ENCODE peak calls at places on chromosomes 12 and 14, in ten cellular contexts. Z is mucosa of descending colon; Y is vagina; P is AG10803; I is AG04449; F is stomach; G is CD8-positive, alpha-beta memory T cell; M is left ventricle myocardium inferior; E is neural progenitor cell; X is uterus. H is an unnamed sample.

GRCh38 chr14:42992930-42993329 is 1386.3 kb downstream of the LRFN5 start:
- DNase-seq in E (no peak), Z (no peak), G (no peak), P (no peak), F (no peak), M (no peak), X (no peak), Y (no peak), I (no peak), H (no peak)

GRCh38 chr14:23248601-23249000 is 10.9 kb downstream of the RNF212B start:
- DNase-seq in M (no peak), Z (no peak), F (no peak), G (no peak), Y (no peak), E (no peak), I (no peak), P (peak; percentile 12), X (no peak), H (no peak)

GRCh38 chr12:31117203-31118011 is 43.7 kb downstream of the DDX11 start:
- DNase-seq in I (no peak), P (no peak), E (peak; percentile 86), X (peak; percentile 53), G (peak; percentile 77), M (no peak), Z (no peak), F (peak; percentile 41), Y (no peak), H (no peak)

GRCh38 chr14:91354979-91355685 is 62.5 kb downstream of the CCDC88C start:
- DNase-seq in I (no peak), G (peak; percentile 68), E (peak; percentile 64), F (no peak), X (no peak), Z (no peak), P (no peak), Y (no peak), M (no peak), H (no peak)

GRCh38 chr12:72083096-72083825 is 144.6 kb downstream of the TPH2 start:
- DNase-seq in Y (no peak), P (no peak), G (no peak), E (peak; percentile 46), X (no peak), I (no peak), M (no peak), Z (no peak), F (no peak), H (no peak)

GRCh38 chr12:110880651-110881050 is 33.9 kb downstream of the CCDC63 start:
- DNase-seq in E (no peak), F (no peak), P (no peak), Z (no peak), G (no peak), X (no peak), Y (no peak), M (no peak), I (no peak), H (no peak)

GRCh38 chr14:92362781-92363235 is 39.8 kb downstream of the SLC24A4 start:
- DNase-seq in G (no peak), X (peak; percentile 25), Y (no peak), Z (no peak), M (no peak), E (no peak), P (peak; percentile 63), F (no peak), I (no peak), H (no peak)

GRCh38 chr12:81963026-81963425 is 203.9 kb upstream of the PPFIA2 start:
- DNase-seq in E (no peak), I (no peak), M (no peak), G (no peak), F (no peak), X (no peak), Y (no peak), Z (no peak), P (no peak), H (no peak)

GRCh38 chr14:105474478-105475268 is at the start of gene CRIP2:
- DNase-seq in X (peak; percentile 47), E (peak; percentile 81), I (no peak), Z (no peak), F (no peak), M (peak; percentile 77), P (peak; percentile 33), G (peak; percentile 72), Y (no peak), H (no peak)

GRCh38 chr12:16520328-16520727 is 85.6 kb downstream of the LMO3 start:
- DNase-seq in F (no peak), I (no peak), G (no peak), Y (no peak), P (peak; percentile 5), Z (no peak), E (no peak), X (no peak), M (no peak), H (no peak)

GRCh38 chr12:27841392-27841882 is 61.4 kb upstream of the MANSC4 start:
- DNase-seq in P (no peak), Z (no peak), E (no peak), Y (no peak), I (no peak), X (no peak), M (no peak), G (no peak), F (no peak), H (no peak)

GRCh38 chr12:56118688-56119045 is 601 bp downstream of the ZC3H10 start:
- DNase-seq in Y (no peak), M (no peak), Z (peak; percentile 61), I (no peak), F (no peak), E (no peak), P (no peak), X (no peak), G (no peak), H (no peak)

GRCh38 chr12:96104566-96104965 is 69.2 kb upstream of the LTA4H start:
- DNase-seq in Y (no peak), E (no peak), Z (no peak), M (no peak), F (no peak), I (no peak), G (no peak), P (no peak), X (no peak), H (no peak)

GRCh38 chr12:68416826-68417225 is 84.7 kb upstream of the MDM1 start:
- DNase-seq in E (no peak), X (no peak), M (no peak), G (no peak), Z (no peak), I (no peak), P (peak; percentile 74), Y (no peak), F (no peak), H (no peak)

DNA sequence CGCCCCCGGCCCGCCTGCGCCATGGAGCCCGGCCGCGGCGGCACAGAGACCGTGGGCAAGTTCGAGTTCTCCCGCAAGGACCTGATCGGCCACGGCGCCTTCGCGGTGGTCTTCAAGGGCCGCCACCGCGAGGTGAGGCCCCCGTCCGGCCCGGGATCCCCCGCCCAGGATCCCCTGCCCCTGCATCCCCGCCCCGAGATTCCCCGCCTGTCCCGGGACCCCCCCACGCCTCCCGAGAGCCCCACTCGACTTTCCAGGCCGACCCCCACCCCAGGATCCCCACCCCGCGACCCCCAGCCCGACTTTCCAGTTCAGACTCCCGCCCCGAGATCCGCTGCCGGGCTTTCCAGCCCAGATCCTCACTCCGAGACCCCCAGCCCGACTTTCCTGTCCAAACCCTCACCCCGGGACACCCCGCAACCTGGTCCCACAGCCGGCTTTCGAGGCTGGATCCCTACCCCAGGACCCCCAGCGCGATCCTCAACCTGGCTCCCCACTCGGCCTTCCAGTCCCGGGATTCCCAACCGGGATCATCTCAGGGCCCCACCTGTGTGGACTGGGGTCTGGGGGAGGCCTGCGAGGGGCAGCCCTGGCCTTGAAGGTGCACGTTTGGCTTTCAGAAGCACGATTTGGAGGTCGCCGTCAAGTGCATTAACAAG is 688 bp downstream of the ULK1 start:
- DNase-seq in Y (no peak), I (no peak), M (no peak), X (peak; percentile 36), E (peak; percentile 44), Z (no peak), F (peak; percentile 30), P (no peak), G (no peak), H (peak; percentile 74)
- H3K4me3 ChIP-seq in Y (peak overlapping the region; percentile 85), I (peak overlapping the region; percentile 68), M (peak overlapping the region; percentile 79), X (peak overlapping the region; percentile 86), E (peak overlapping the region; percentile 66), Z (peak overlapping the region; percentile 32), F (peak overlapping the region; percentile 69), P (peak overlapping the region; percentile 79), G (peak overlapping the region; percentile 70), H (peak overlapping the region; percentile 82)

GRCh38 chr12:106760184-106760531 is 14.3 kb upstream of the RIC8B start:
- DNase-seq in G (no peak), Y (no peak), M (no peak), F (no peak), E (peak; percentile 73), Z (no peak), I (no peak), P (no peak), X (no peak), H (no peak)
- H3K4me3 ChIP-seq in G (peak overlapping the region; percentile 39), Y (no peak overlapping the region), M (no peak overlapping the region), F (no peak overlapping the region), E (no peak overlapping the region), Z (no peak overlapping the region), I (no peak overlapping the region), P (no peak overlapping the region), X (no peak overlapping the region), H (no peak overlapping the region)

GRCh38 chr14:56796259-56796658 is 14.0 kb downstream of the OTX2 start:
- DNase-seq in Z (no peak), Y (no peak), E (peak; percentile 41), F (no peak), X (no peak), P (no peak), M (no peak), G (no peak), I (no peak), H (no peak)

GRCh38 chr14:56797003-56797568 is 13.2 kb downstream of the OTX2 start:
- DNase-seq in P (no peak), Z (no peak), Y (no peak), F (no peak), M (no peak), G (no peak), E (no peak), I (no peak), X (no peak), H (no peak)

GRCh38 chr14:56798447-56799326 is 11.6 kb downstream of the OTX2 start:
- DNase-seq in G (no peak), X (no peak), Z (no peak), I (no peak), F (no peak), M (no peak), E (peak; percentile 82), Y (no peak), P (no peak), H (no peak)

GRCh38 chr14:56799327-56799645 is 11.0 kb downstream of the OTX2 start:
- DNase-seq in M (no peak), E (no peak), X (no peak), G (no peak), I (no peak), Z (no peak), P (no peak), Y (no peak), F (no peak), H (no peak)

GRCh38 chr14:56797569-56798446 is 12.5 kb downstream of the OTX2 start:
- DNase-seq in G (no peak), Z (no peak), X (no peak), Y (no peak), M (no peak), I (no peak), E (peak; percentile 76), P (no peak), F (no peak), H (no peak)
- H3K4me3 ChIP-seq in G (no peak overlapping the region), Z (no peak overlapping the region), X (peak overlapping the region; percentile 9), Y (peak overlapping the region; percentile 25), M (peak overlapping the region; percentile 54), I (no peak overlapping the region), E (peak overlapping the region; percentile 98), P (no peak overlapping the region), F (peak overlapping the region; percentile 43), H (peak overlapping the region; percentile 29)

GRCh38 chr12:29782285-29782820 is 1.4 kb downstream of the TMTC1 start:
- DNase-seq in F (no peak), I (no peak), E (peak; percentile 48), Z (no peak), Y (no peak), M (no peak), G (no peak), X (no peak), P (peak; percentile 42), H (no peak)
- H3K4me3 ChIP-seq in F (peak overlapping the region; percentile 87), I (peak overlapping the region; percentile 23), E (peak overlapping the region; percentile 82), Z (no peak overlapping the region), Y (peak overlapping the region; percentile 65), M (peak overlapping the region; percentile 94), G (no peak overlapping the region), X (peak overlapping the region; percentile 64), P (peak overlapping the region; percentile 12), H (peak overlapping the region; percentile 84)

H was measured in tibial artery.